ENCODE peak calls at places on chromosomes 3 and 15, in five cellular contexts. G, Q, P, H and X are unnamed samples.

GRCh38 chr3:106688463-106688862 is 688.8 kb upstream of the CCDC54 start:
- DNase-seq in G (no peak), P (no peak), H (no peak), Q (no peak), X (no peak)

GRCh38 chr3:143442761-143443477 is 323.3 kb downstream of the CHST2 start:
- DNase-seq in P (no peak), Q (no peak), H (no peak), G (no peak), X (no peak)

GRCh38 chr3:192943384-192943783 is 25.7 kb upstream of the MB21D2 start:
- DNase-seq in G (no peak), P (no peak), Q (no peak), H (no peak), X (no peak)

GRCh38 chr3:12750223-12750622 is 8.8 kb downstream of the TMEM40 start:
- DNase-seq in P (no peak), G (no peak), Q (peak), H (no peak), X (no peak)

GRCh38 chr3:38039101-38039898 is at the start of gene DLEC1:
- DNase-seq in H (no peak), Q (peak), G (peak), P (peak), X (peak)

GRCh38 chr15:74245342-74245931 is 9.3 kb downstream of the CCDC33 start:
- DNase-seq in Q (peak), G (no peak), P (no peak), H (peak), X (no peak)

GRCh38 chr3:53140575-53141467 is 10.6 kb upstream of the RFT1 start:
- DNase-seq in P (no peak), Q (no peak), G (no peak), H (no peak), X (no peak)

GRCh38 chr3:128226794-128227399 is 73.6 kb downstream of the EEFSEC start:
- DNase-seq in H (peak), Q (peak), G (no peak), P (peak), X (peak)

GRCh38 chr3:150036780-150037179 is 66.1 kb upstream of the PFN2 start:
- DNase-seq in H (no peak), Q (no peak), P (no peak), G (no peak), X (no peak)

GRCh38 chr3:139134678-139135372 is 90.1 kb upstream of the PRR23C start:
- DNase-seq in P (no peak), G (no peak), Q (no peak), H (no peak), X (no peak)

GRCh38 chr3:42581400-42581708 is 413 bp downstream of the SEC22C start:
- DNase-seq in P (no peak), Q (no peak), H (no peak), G (no peak), X (no peak)

DNA sequence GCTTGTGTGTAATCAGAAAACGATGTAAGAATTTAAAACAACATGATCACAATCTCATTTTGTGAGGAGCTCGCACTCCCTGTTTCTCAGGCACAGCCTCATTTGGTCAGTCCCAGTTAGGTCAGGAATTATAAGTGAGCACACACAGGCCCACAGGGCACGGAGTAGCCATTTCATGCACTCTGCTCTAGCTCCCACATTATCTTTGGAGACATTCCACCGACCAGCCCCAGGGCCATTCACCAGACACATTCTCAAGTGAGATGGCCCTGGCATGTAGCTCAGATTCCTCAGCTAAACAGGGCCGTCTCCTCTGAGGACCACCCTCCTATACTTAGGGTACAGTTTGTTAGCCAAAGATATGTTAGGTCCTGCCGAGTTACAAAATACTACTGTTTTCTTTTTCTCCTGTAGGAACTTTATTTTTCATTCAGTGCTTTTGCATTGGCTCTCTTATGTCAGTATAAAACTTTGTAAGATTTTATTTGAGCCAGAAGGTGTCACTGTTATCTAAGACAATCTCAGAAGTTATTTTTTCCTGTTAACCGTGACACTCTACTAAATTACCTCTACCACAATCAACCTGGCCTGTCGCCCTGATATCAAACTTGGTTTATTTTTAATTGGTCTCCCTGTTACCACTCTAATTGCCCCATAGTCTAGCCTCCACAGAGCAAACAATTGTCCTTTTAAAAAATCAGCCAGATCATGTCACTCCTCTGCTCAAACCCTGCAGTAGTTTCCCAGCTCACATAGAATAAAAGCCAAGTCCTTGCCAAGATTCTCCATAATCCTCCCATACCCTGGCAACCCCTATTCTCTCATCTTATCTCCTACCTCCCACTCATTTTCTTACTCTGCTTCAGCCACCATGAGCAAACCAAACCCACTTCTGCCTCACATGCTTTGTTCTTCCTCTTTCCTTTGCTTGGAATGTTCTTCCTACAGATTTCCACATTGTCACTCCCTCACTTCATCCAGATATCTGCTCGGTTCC is 105.7 kb downstream of the PPP2R3A start:
- DNase-seq in P (no peak), G (no peak), H (no peak), Q (peak), X (no peak)
- TF ChIP-seq CTCF in P (no peak), G (no peak), H (peak), Q (no peak), X (no peak)

GRCh38 chr3:151113342-151113741 is 27.9 kb downstream of the MED12L start:
- DNase-seq in G (no peak), Q (no peak), H (no peak), P (no peak), X (no peak)
- TF ChIP-seq CTCF in G (no peak), Q (no peak), H (no peak), P (no peak), X (no peak)

DNA sequence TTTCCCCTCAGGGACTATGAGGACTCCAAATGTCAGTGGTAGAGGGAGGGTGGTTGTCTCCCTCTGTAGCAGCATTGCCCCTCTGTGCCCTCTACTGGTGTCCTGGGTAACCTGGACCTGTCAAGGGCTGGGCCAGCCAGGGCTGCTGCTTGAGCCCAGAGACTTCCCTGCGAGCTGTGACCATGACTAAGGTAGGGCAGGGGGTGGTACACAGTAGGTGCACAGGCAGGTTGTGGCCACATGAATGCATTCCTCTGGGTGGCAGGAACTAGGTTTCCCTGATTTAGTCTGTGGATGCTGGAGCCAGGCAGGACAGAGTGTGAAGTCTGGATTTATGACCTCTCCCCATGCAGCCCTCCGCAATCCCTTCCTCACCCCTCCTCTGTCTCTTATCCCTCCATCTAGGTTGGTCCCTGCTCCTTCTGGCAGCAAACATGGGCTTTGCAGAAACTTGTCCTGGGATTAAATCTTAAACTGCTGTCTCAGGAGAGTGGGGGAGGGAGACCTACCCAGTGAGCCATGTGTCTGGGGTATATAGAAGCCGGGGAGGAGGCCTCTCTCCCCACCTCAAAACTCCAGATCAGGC is 8.7 kb upstream of the SEMA3F start:
- DNase-seq in G (no peak), H (no peak), Q (no peak), P (no peak), X (no peak)
- TF ChIP-seq CTCF in G (no peak), H (no peak), Q (no peak), P (no peak), X (no peak)

DNA sequence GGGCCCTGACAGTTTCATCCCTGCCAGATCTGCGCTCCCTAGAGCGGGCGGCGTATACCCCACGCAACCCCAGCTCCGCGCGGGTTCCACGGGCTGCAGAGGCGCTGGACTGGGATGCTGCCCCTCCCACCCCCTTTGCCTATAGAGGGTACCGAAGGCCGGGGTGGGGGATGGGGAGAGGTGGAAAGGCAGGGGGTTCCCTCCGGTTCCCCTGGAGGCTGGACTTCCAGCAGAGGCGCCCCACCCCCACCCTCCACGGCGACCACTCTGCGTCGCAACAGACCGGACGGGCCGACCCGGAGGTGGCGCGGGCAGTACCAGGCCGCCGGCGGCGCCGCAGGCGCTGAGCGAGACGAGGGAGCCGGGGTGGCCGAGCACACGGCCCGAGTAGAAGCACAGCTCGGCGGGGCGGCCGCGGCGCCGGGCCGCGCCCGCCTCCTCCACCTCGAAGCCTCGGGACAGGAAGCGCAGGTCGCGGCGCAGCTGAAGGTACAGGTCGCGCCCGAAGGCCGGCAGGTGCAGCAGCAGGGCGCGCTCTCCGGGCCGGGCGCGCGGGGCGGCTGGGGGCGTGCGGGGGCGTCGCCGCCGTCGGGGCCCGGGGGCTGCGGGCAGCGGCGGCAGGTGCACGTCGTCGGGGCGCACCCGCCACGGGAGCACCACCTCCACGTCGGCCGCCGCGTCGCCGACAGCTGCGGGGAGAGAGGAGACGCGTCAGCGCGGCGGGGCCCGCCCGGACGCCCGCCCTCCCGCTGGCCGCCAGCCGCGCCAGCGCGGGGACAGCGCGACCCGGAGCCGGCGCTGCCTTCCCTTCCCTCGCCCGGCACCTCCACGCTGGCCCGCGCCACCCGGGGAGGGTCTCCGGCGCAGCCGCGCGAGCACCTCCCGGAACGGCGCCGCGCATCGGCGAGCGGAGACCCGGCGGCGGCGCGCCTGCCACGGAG is 784 bp downstream of the ADAMTS17 start:
- DNase-seq in P (no peak), H (no peak), G (no peak), Q (no peak), X (no peak)
- TF ChIP-seq CTCF in P (no peak), H (no peak), G (no peak), Q (no peak), X (no peak)

GRCh38 chr15:81296218-81296617 is 27.7 kb downstream of the STARD5 start:
- DNase-seq in Q (no peak), H (no peak), P (no peak), G (no peak), X (no peak)

GRCh38 chr15:81295466-81296145 is 28.3 kb downstream of the STARD5 start:
- DNase-seq in P (no peak), G (no peak), H (no peak), Q (no peak), X (no peak)

GRCh38 chr15:81293728-81294500 is 30.0 kb downstream of the STARD5 start:
- DNase-seq in H (no peak), P (peak), G (no peak), Q (no peak), X (peak)

GRCh38 chr15:81292516-81293001 is 31.4 kb downstream of the STARD5 start:
- DNase-seq in Q (no peak), G (no peak), P (peak), H (no peak), X (peak)

DNA sequence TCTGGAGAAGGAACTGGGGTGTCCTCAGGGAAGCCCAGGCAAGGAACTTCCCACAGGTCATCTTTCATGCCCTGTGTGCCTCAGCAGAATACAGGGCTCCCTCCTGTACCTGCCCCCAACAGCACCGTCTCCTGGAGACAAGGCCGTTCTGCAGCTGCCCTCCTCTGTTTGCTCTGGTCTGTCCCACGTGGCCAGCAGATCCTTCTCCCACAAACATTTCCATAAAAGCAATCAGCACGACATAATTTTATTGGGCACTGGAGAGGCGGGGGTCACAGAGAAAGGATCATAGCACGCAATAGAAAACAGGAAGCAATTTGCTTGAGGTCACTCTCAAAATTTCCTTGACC is 29.5 kb downstream of the STARD5 start:
- DNase-seq in H (no peak), P (no peak), G (no peak), Q (no peak), X (no peak)
- TF ChIP-seq CTCF in H (no peak), P (peak), G (no peak), Q (no peak), X (peak)

GRCh38 chr3:44236485-44236908 is 5.2 kb upstream of the TOPAZ1 start:
- DNase-seq in G (no peak), Q (no peak), H (no peak), P (no peak), X (no peak)

GRCh38 chr3:44232407-44232806 is 9.3 kb upstream of the TOPAZ1 start:
- DNase-seq in P (no peak), G (no peak), H (no peak), Q (no peak), X (no peak)

GRCh38 chr3:44235604-44236484 is 5.8 kb upstream of the TOPAZ1 start:
- DNase-seq in P (peak), H (peak), G (peak), Q (peak), X (peak)

GRCh38 chr3:44237161-44237560 is 4.5 kb upstream of the TOPAZ1 start:
- DNase-seq in G (no peak), H (no peak), P (no peak), Q (no peak), X (no peak)

GRCh38 chr3:44234674-44235268 is 6.9 kb upstream of the TOPAZ1 start:
- DNase-seq in Q (no peak), H (no peak), G (no peak), P (no peak), X (no peak)
- TF ChIP-seq CTCF in Q (no peak), H (no peak), G (no peak), P (no peak), X (no peak)

DNA sequence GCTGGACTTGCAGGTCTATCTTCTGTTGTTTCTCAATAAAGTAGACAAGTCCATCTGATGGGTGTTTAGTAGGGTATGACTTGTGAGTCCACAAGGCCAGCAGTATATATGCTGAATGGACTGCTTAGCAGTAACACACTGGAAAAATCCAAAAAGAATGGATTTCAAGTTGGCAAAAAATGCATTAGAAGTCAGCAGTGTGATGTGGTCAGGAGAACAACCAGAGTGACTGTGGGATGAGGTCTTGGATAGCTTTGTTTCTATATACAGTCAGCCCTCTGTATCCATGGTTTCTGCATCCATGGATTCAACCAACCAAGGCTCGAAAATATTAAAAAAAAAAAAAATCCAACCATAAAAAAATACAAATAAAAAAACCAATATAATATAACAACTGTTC is 55.8 kb downstream of the LPP start:
- DNase-seq in Q (no peak), G (no peak), H (no peak), P (no peak), X (no peak)
- TF ChIP-seq CTCF in Q (no peak), G (no peak), H (no peak), P (no peak), X (no peak)

GRCh38 chr3:124246366-124246765 is 254.4 kb upstream of the ROPN1 start:
- DNase-seq in P (no peak), Q (no peak), H (no peak), G (no peak), X (no peak)

GRCh38 chr3:124248471-124249028 is 256.6 kb upstream of the ROPN1 start:
- DNase-seq in G (no peak), Q (no peak), P (no peak), H (no peak), X (no peak)

GRCh38 chr3:124250053-124250452 is 258.1 kb upstream of the ROPN1 start:
- DNase-seq in P (no peak), Q (no peak), H (no peak), G (no peak), X (no peak)

GRCh38 chr3:124243253-124243859 is 251.4 kb upstream of the ROPN1 start:
- DNase-seq in H (no peak), G (no peak), Q (no peak), P (no peak), X (no peak)

GRCh38 chr3:124246949-124247348 is 255.0 kb upstream of the ROPN1 start:
- DNase-seq in G (no peak), Q (peak), P (peak), H (no peak), X (peak)
- TF ChIP-seq CTCF in G (no peak), Q (peak), P (peak), H (peak), X (peak)